ENCODE peak calls at places on chromosomes 2 and 18, in five cellular contexts. One of them, this sample, is unnamed. For H3K4me1, the result is how much of the 10 kb centered on the place peaks cover.

GRCh38 chr18:79540161-79540913 is 139.3 kb upstream of the CTDP1 start:
- DNase-seq in CD4-positive, alpha-beta memory T cell: no peak
- DNase-seq in effector memory CD4-positive, alpha-beta T cell: no peak
- DNase-seq in heart right ventricle: no peak
- DNase-seq in right cardiac atrium: peak
- DNase-seq in this sample: no peak

GRCh38 chr2:20213651-20214565 is 11.0 kb downstream of the SDC1 start:
- DNase-seq in CD4-positive, alpha-beta memory T cell: no peak
- DNase-seq in effector memory CD4-positive, alpha-beta T cell: no peak
- DNase-seq in heart right ventricle: no peak
- DNase-seq in right cardiac atrium: no peak
- DNase-seq in this sample: no peak

GRCh38 chr2:105427485-105427884 is 28.6 kb upstream of the FHL2 start:
- DNase-seq in CD4-positive, alpha-beta memory T cell: no peak
- DNase-seq in effector memory CD4-positive, alpha-beta T cell: no peak
- DNase-seq in heart right ventricle: no peak
- DNase-seq in right cardiac atrium: no peak
- DNase-seq in this sample: no peak

GRCh38 chr2:134683561-134684112 is 35.2 kb downstream of the TMEM163 start:
- DNase-seq in CD4-positive, alpha-beta memory T cell: no peak
- DNase-seq in effector memory CD4-positive, alpha-beta T cell: no peak
- DNase-seq in heart right ventricle: no peak
- DNase-seq in right cardiac atrium: no peak
- DNase-seq in this sample: no peak

GRCh38 chr18:25289040-25289631 is 62.8 kb downstream of the ZNF521 start:
- DNase-seq in CD4-positive, alpha-beta memory T cell: no peak
- DNase-seq in effector memory CD4-positive, alpha-beta T cell: no peak
- DNase-seq in heart right ventricle: peak
- DNase-seq in right cardiac atrium: no peak
- DNase-seq in this sample: no peak

GRCh38 chr2:67790622-67791021 is 272.2 kb downstream of the C1D start:
- DNase-seq in CD4-positive, alpha-beta memory T cell: no peak
- DNase-seq in effector memory CD4-positive, alpha-beta T cell: no peak
- DNase-seq in heart right ventricle: no peak
- DNase-seq in right cardiac atrium: no peak
- DNase-seq in this sample: no peak

GRCh38 chr2:67309281-67309680 is 87.9 kb upstream of the ETAA1 start:
- DNase-seq in CD4-positive, alpha-beta memory T cell: no peak
- DNase-seq in effector memory CD4-positive, alpha-beta T cell: no peak
- DNase-seq in heart right ventricle: no peak
- DNase-seq in right cardiac atrium: no peak
- DNase-seq in this sample: no peak

GRCh38 chr18:44957440-44957839 is 276.8 kb downstream of the SETBP1 start:
- DNase-seq in CD4-positive, alpha-beta memory T cell: no peak
- DNase-seq in effector memory CD4-positive, alpha-beta T cell: no peak
- DNase-seq in heart right ventricle: no peak
- DNase-seq in right cardiac atrium: no peak
- DNase-seq in this sample: no peak

GRCh38 chr2:166888180-166888579 is at the start of gene XIRP2:
- DNase-seq in CD4-positive, alpha-beta memory T cell: no peak
- DNase-seq in effector memory CD4-positive, alpha-beta T cell: no peak
- DNase-seq in heart right ventricle: no peak
- DNase-seq in right cardiac atrium: no peak
- DNase-seq in this sample: no peak

GRCh38 chr2:221490506-221491060 is 81.5 kb downstream of the EPHA4 start:
- DNase-seq in CD4-positive, alpha-beta memory T cell: no peak
- DNase-seq in effector memory CD4-positive, alpha-beta T cell: no peak
- DNase-seq in heart right ventricle: no peak
- DNase-seq in right cardiac atrium: no peak
- DNase-seq in this sample: no peak

GRCh38 chr2:1740714-1741584 is 3.4 kb downstream of the PXDN start:
- DNase-seq in CD4-positive, alpha-beta memory T cell: no peak
- DNase-seq in effector memory CD4-positive, alpha-beta T cell: no peak
- DNase-seq in heart right ventricle: no peak
- DNase-seq in right cardiac atrium: peak
- DNase-seq in this sample: no peak

GRCh38 chr2:48733067-48733503 is 22.4 kb downstream of the LHCGR start:
- DNase-seq in CD4-positive, alpha-beta memory T cell: no peak
- DNase-seq in effector memory CD4-positive, alpha-beta T cell: no peak
- DNase-seq in heart right ventricle: no peak
- DNase-seq in right cardiac atrium: no peak
- DNase-seq in this sample: no peak

GRCh38 chr18:55319517-55319905 is 268.5 kb downstream of the TCF4 start:
- DNase-seq in CD4-positive, alpha-beta memory T cell: no peak
- DNase-seq in effector memory CD4-positive, alpha-beta T cell: no peak
- DNase-seq in heart right ventricle: no peak
- DNase-seq in right cardiac atrium: no peak
- DNase-seq in this sample: no peak

GRCh38 chr2:47307066-47307465 is 95.9 kb upstream of the MSH2 start:
- DNase-seq in CD4-positive, alpha-beta memory T cell: no peak
- DNase-seq in effector memory CD4-positive, alpha-beta T cell: no peak
- DNase-seq in heart right ventricle: no peak
- DNase-seq in right cardiac atrium: no peak
- DNase-seq in this sample: no peak

GRCh38 chr18:13642440-13642827 is 83.9 kb downstream of the FAM210A start:
- DNase-seq in CD4-positive, alpha-beta memory T cell: no peak
- DNase-seq in effector memory CD4-positive, alpha-beta T cell: no peak
- DNase-seq in heart right ventricle: no peak
- DNase-seq in right cardiac atrium: no peak
- DNase-seq in this sample: no peak

GRCh38 chr18:44716697-44717163 is 36.0 kb downstream of the SETBP1 start:
- DNase-seq in CD4-positive, alpha-beta memory T cell: no peak
- DNase-seq in effector memory CD4-positive, alpha-beta T cell: no peak
- DNase-seq in heart right ventricle: no peak
- DNase-seq in right cardiac atrium: no peak
- DNase-seq in this sample: no peak

GRCh38 chr2:75429036-75429435 is 131.7 kb downstream of the EVA1A start:
- DNase-seq in CD4-positive, alpha-beta memory T cell: no peak
- DNase-seq in effector memory CD4-positive, alpha-beta T cell: no peak
- DNase-seq in heart right ventricle: peak
- DNase-seq in right cardiac atrium: no peak
- DNase-seq in this sample: no peak

GRCh38 chr2:71879509-71880184 is 268.0 kb downstream of the CYP26B1 start:
- DNase-seq in CD4-positive, alpha-beta memory T cell: no peak
- DNase-seq in effector memory CD4-positive, alpha-beta T cell: no peak
- DNase-seq in heart right ventricle: no peak
- DNase-seq in right cardiac atrium: peak
- DNase-seq in this sample: no peak

GRCh38 chr2:60818272-60818671 is 62.2 kb downstream of the PAPOLG start:
- DNase-seq in CD4-positive, alpha-beta memory T cell: peak
- DNase-seq in effector memory CD4-positive, alpha-beta T cell: no peak
- DNase-seq in heart right ventricle: no peak
- DNase-seq in right cardiac atrium: no peak
- DNase-seq in this sample: peak

GRCh38 chr2:55364189-55365055 is 55.2 kb downstream of the CCDC88A start:
- DNase-seq in CD4-positive, alpha-beta memory T cell: no peak
- DNase-seq in effector memory CD4-positive, alpha-beta T cell: no peak
- DNase-seq in heart right ventricle: peak
- DNase-seq in right cardiac atrium: peak
- DNase-seq in this sample: no peak

GRCh38 chr2:159111346-159111922 is 143.0 kb downstream of the TANC1 start:
- DNase-seq in CD4-positive, alpha-beta memory T cell: no peak
- DNase-seq in effector memory CD4-positive, alpha-beta T cell: no peak
- DNase-seq in heart right ventricle: peak
- DNase-seq in right cardiac atrium: no peak
- DNase-seq in this sample: no peak

GRCh38 chr18:9683418-9684396 is 24.4 kb upstream of the RAB31 start:
- DNase-seq in CD4-positive, alpha-beta memory T cell: no peak
- DNase-seq in effector memory CD4-positive, alpha-beta T cell: no peak
- DNase-seq in heart right ventricle: peak
- DNase-seq in right cardiac atrium: no peak
- DNase-seq in this sample: no peak

GRCh38 chr2:173770936-173771678 is 194.1 kb downstream of the SP3 start:
- DNase-seq in CD4-positive, alpha-beta memory T cell: no peak
- DNase-seq in effector memory CD4-positive, alpha-beta T cell: no peak
- DNase-seq in heart right ventricle: no peak
- DNase-seq in right cardiac atrium: no peak
- DNase-seq in this sample: no peak

GRCh38 chr18:73661457-73661856 is 486.2 kb downstream of the FBXO15 start:
- DNase-seq in CD4-positive, alpha-beta memory T cell: no peak
- DNase-seq in effector memory CD4-positive, alpha-beta T cell: no peak
- DNase-seq in heart right ventricle: no peak
- DNase-seq in right cardiac atrium: no peak
- DNase-seq in this sample: no peak

GRCh38 chr2:61210332-61210981 is 48.5 kb downstream of the C2orf74 start:
- DNase-seq in CD4-positive, alpha-beta memory T cell: no peak
- DNase-seq in effector memory CD4-positive, alpha-beta T cell: no peak
- DNase-seq in heart right ventricle: no peak
- DNase-seq in right cardiac atrium: no peak
- DNase-seq in this sample: no peak

GRCh38 chr18:23240609-23240930 is 105.3 kb downstream of the CABLES1 start:
- DNase-seq in CD4-positive, alpha-beta memory T cell: no peak
- DNase-seq in effector memory CD4-positive, alpha-beta T cell: no peak
- DNase-seq in heart right ventricle: no peak
- DNase-seq in right cardiac atrium: no peak
- DNase-seq in this sample: no peak

GRCh38 chr2:203814661-203815540 is 52.7 kb upstream of the CTLA4 start:
- DNase-seq in CD4-positive, alpha-beta memory T cell: peak
- DNase-seq in effector memory CD4-positive, alpha-beta T cell: no peak
- DNase-seq in heart right ventricle: peak
- DNase-seq in right cardiac atrium: peak
- DNase-seq in this sample: peak

GRCh38 chr2:120945832-120946231 is 210.2 kb downstream of the GLI2 start:
- DNase-seq in CD4-positive, alpha-beta memory T cell: no peak
- DNase-seq in effector memory CD4-positive, alpha-beta T cell: no peak
- DNase-seq in heart right ventricle: no peak
- DNase-seq in right cardiac atrium: no peak
- DNase-seq in this sample: no peak

GRCh38 chr2:206647985-206648384 is 5.7 kb downstream of the FAM237A start:
- DNase-seq in CD4-positive, alpha-beta memory T cell: no peak
- DNase-seq in effector memory CD4-positive, alpha-beta T cell: no peak
- DNase-seq in heart right ventricle: no peak
- DNase-seq in right cardiac atrium: no peak
- DNase-seq in this sample: no peak
- H3K27ac ChIP-seq in CD4-positive, alpha-beta memory T cell: no peak
- H3K27ac ChIP-seq in effector memory CD4-positive, alpha-beta T cell: no peak
- H3K27ac ChIP-seq in heart right ventricle: no peak
- H3K27ac ChIP-seq in right cardiac atrium: no peak
- H3K27ac ChIP-seq in this sample: no peak

DNA sequence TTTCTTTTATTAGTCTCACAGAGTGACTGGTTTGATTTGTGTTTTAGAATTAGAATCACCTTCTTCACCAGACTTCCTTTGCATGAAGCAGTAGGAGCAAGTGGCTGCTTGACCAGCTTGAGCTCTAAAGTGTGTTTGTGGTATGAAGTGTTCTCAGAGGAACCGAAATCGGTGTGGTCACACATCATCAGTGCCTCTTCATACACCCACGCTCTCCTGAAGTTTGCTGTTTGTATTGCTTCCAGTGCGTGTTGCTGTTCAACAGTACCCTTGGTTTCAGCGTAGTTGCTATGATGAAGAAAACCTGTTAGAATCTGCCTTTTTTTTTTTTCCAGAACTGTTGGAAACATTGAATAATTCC is 77.9 kb downstream of the LIMS1 start:
- DNase-seq in CD4-positive, alpha-beta memory T cell: peak
- DNase-seq in effector memory CD4-positive, alpha-beta T cell: no peak
- DNase-seq in heart right ventricle: no peak
- DNase-seq in right cardiac atrium: no peak
- DNase-seq in this sample: no peak
- H3K4me1 ChIP-seq in CD4-positive, alpha-beta memory T cell: half or more
- H3K4me1 ChIP-seq in effector memory CD4-positive, alpha-beta T cell: under half
- H3K4me1 ChIP-seq in heart right ventricle: under half
- H3K4me1 ChIP-seq in right cardiac atrium: under half
- H3K4me1 ChIP-seq in this sample: half or more

GRCh38 chr2:69616755-69617154 is 26.8 kb downstream of the AAK1 start:
- DNase-seq in CD4-positive, alpha-beta memory T cell: peak
- DNase-seq in effector memory CD4-positive, alpha-beta T cell: peak
- DNase-seq in heart right ventricle: no peak
- DNase-seq in right cardiac atrium: no peak
- DNase-seq in this sample: peak
- H3K4me3 ChIP-seq in CD4-positive, alpha-beta memory T cell: no peak
- H3K4me3 ChIP-seq in effector memory CD4-positive, alpha-beta T cell: no peak
- H3K4me3 ChIP-seq in heart right ventricle: no peak
- H3K4me3 ChIP-seq in right cardiac atrium: no peak
- H3K4me3 ChIP-seq in this sample: no peak

DNA sequence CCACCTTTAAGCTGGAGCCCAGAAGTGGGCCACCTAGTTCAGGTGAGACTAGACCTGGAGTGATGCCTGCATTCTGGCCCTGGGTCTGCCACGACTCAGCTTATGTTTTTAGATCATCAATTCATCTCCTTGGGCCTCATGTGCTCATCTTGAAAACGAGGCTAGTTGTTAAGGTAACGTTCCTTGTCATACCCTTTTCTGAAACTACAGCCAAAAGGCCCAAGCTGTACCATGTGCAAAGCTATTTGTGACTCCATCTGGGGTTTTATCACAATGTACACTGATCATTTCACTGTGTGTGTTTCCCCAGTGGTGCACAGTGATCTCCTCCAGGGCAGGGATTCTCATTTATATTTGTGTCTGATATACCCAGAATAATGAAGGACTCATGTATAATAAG is 138.4 kb upstream of the COPS8 start:
- DNase-seq in CD4-positive, alpha-beta memory T cell: no peak
- DNase-seq in effector memory CD4-positive, alpha-beta T cell: no peak
- DNase-seq in heart right ventricle: no peak
- DNase-seq in right cardiac atrium: no peak
- DNase-seq in this sample: no peak
- H3K27ac ChIP-seq in CD4-positive, alpha-beta memory T cell: no peak
- H3K27ac ChIP-seq in effector memory CD4-positive, alpha-beta T cell: no peak
- H3K27ac ChIP-seq in heart right ventricle: no peak
- H3K27ac ChIP-seq in right cardiac atrium: no peak
- H3K27ac ChIP-seq in this sample: no peak

DNA sequence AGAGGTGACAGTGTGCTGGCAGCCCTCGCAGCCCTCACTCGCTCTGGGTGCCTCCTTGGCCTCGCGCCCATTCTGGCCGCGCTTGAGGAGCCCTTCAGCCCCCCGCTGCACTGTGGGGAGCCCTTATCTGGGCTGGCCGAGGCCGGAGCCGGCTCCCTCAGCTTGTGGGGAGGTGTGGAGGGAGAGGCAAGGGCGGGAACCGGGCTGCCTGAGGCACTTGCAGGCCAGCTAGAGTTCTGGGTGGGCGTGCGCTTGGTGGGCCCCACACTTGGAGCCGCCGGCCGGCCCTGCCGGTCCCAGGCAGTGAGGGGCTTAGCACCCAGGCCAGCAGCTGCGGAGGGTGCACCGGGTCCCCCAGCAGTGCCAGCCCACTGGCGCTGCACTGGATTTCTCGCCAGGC is 1480.9 kb upstream of the SLC39A10 start:
- DNase-seq in CD4-positive, alpha-beta memory T cell: no peak
- DNase-seq in effector memory CD4-positive, alpha-beta T cell: no peak
- DNase-seq in heart right ventricle: no peak
- DNase-seq in right cardiac atrium: no peak
- DNase-seq in this sample: no peak
- H3K4me1 ChIP-seq in CD4-positive, alpha-beta memory T cell: under half
- H3K4me1 ChIP-seq in effector memory CD4-positive, alpha-beta T cell: under half
- H3K4me1 ChIP-seq in heart right ventricle: under half
- H3K4me1 ChIP-seq in right cardiac atrium: under half
- H3K4me1 ChIP-seq in this sample: under half